ENCODE peak calls at places on chromosome 17, in eight cellular contexts. X is tibial artery, P is PC-9, J is thoracic aorta, V is IMR-90, Y is upper lobe of left lung, E is neural progenitor cell, F is psoas muscle. B is an unnamed sample.
A peak's percentile ranks its signal among the peaks of the same experiment; 100 is the strongest.

GRCh38 chr17:38894276-38894675 is 24.4 kb downstream of the LASP1 start:
- DNase-seq in X (no peak), P (no peak), J (no peak), V (no peak), Y (no peak), E (no peak), F (no peak), B (no peak)

GRCh38 chr17:13230350-13230900 is 212.6 kb upstream of the ELAC2 start:
- DNase-seq in X (no peak), P (no peak), J (no peak), V (no peak), Y (no peak), E (no peak), F (no peak), B (no peak)

GRCh38 chr17:48577946-48578615 is at the start of gene HOXB4:
- DNase-seq in X (no peak), P (no peak), J (peak; percentile 64), V (peak; percentile 88), Y (peak; percentile 95), E (peak; percentile 74), F (peak; percentile 80), B (peak; percentile 98)

GRCh38 chr17:70239391-70239826 is 70.1 kb downstream of the KCNJ2 start:
- DNase-seq in X (no peak), P (no peak), J (no peak), V (no peak), Y (no peak), E (no peak), F (no peak), B (no peak)

GRCh38 chr17:77736207-77736600 is 222.3 kb upstream of the TNRC6C start:
- DNase-seq in X (peak; percentile 80), P (no peak), J (no peak), V (no peak), Y (peak; percentile 65), E (peak; percentile 38), F (no peak), B (peak; percentile 82)

GRCh38 chr17:46027326-46028325 is 28.6 kb downstream of the STH start:
- DNase-seq in X (no peak), P (no peak), J (no peak), V (no peak), Y (no peak), E (no peak), F (no peak), B (no peak)

GRCh38 chr17:35666967-35667552 is 64.4 kb upstream of the RASL10B start:
- DNase-seq in X (no peak), P (no peak), J (no peak), V (peak; percentile 42), Y (no peak), E (no peak), F (no peak), B (no peak)

GRCh38 chr17:9052921-9053320 is 31.6 kb downstream of the NTN1 start:
- DNase-seq in X (no peak), P (no peak), J (no peak), V (no peak), Y (no peak), E (no peak), F (no peak), B (no peak)

GRCh38 chr17:15510361-15510760 is 42.9 kb upstream of the CDRT4 start:
- DNase-seq in X (no peak), P (no peak), J (peak; percentile 28), V (peak; percentile 83), Y (no peak), E (no peak), F (no peak), B (no peak)

GRCh38 chr17:72510454-72511016 is 389.7 kb downstream of the SOX9 start:
- DNase-seq in X (no peak), P (no peak), J (no peak), V (peak; percentile 27), Y (no peak), E (no peak), F (no peak), B (no peak)

GRCh38 chr17:47251421-47251940 is 2.1 kb upstream of the ITGB3 start:
- DNase-seq in X (no peak), P (no peak), J (no peak), V (no peak), Y (no peak), E (no peak), F (no peak), B (no peak)

GRCh38 chr17:50255766-50256480 is 18.3 kb upstream of the TMEM92 start:
- DNase-seq in X (no peak), P (no peak), J (no peak), V (no peak), Y (no peak), E (no peak), F (no peak), B (no peak)

GRCh38 chr17:74024871-74025531 is 178.5 kb upstream of the RPL38 start:
- DNase-seq in X (no peak), P (no peak), J (no peak), V (no peak), Y (no peak), E (peak; percentile 76), F (no peak), B (no peak)

GRCh38 chr17:35052240-35052608 is 11.3 kb downstream of the RFFL start:
- DNase-seq in X (no peak), P (no peak), J (no peak), V (peak; percentile 77), Y (no peak), E (no peak), F (no peak), B (no peak)

GRCh38 chr17:49993423-49994037 is 1.5 kb downstream of the DLX3 start:
- DNase-seq in X (peak; percentile 64), P (no peak), J (no peak), V (no peak), Y (peak; percentile 88), E (peak; percentile 76), F (no peak), B (no peak)

GRCh38 chr17:67867591-67867990 is 42.3 kb downstream of the BPTF start:
- DNase-seq in X (no peak), P (no peak), J (no peak), V (no peak), Y (no peak), E (no peak), F (no peak), B (no peak)

GRCh38 chr17:49873466-49873865 is 25.6 kb upstream of the TAC4 start:
- DNase-seq in X (no peak), P (no peak), J (no peak), V (no peak), Y (no peak), E (no peak), F (no peak), B (no peak)

GRCh38 chr17:7716901-7717755 is at the start of gene DNAH2:
- DNase-seq in X (peak; percentile 82), P (peak; percentile 71), J (peak; percentile 16), V (peak; percentile 90), Y (peak; percentile 94), E (peak; percentile 98), F (peak; percentile 66), B (no peak)

GRCh38 chr17:3558603-3559269 is 1.1 kb upstream of the TRPV3 start:
- DNase-seq in X (no peak), P (peak; percentile 57), J (no peak), V (peak; percentile 92), Y (peak; percentile 86), E (no peak), F (no peak), B (no peak)

GRCh38 chr17:80895366-80895765 is 96.3 kb upstream of the CHMP6 start:
- DNase-seq in X (no peak), P (no peak), J (no peak), V (no peak), Y (no peak), E (no peak), F (no peak), B (no peak)
- TF ChIP-seq CTCF in X (no peak), P (no peak), J (no peak), V (no peak), Y (no peak), E (no peak), F (no peak), B (no peak)

DNA sequence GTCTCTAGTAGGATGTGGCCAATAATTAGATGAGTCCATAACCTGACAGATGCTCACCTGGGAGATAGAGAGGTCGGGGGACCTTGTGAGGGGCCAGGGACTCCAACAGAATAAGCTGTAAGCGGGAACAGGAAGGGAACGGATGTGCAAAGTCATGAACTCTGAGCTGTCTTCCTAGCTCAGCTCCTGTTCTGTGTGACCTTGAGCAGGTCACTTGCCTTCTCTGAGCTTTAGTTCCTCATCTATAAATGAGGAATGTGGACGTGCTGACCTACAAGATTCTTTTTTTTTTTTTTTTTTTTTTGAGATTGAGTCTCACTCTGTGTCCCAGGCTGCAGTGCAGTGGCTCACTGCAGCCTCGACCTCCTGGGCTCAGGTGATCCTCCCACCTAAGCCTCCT is 58.9 kb downstream of the AKAP1 start:
- DNase-seq in X (no peak), P (no peak), J (no peak), V (no peak), Y (no peak), E (no peak), F (no peak), B (no peak)
- H3K27ac ChIP-seq in X (no peak overlapping the region), P (no peak overlapping the region), J (no peak overlapping the region), V (no peak overlapping the region), Y (no peak overlapping the region), E (no peak overlapping the region), F (no peak overlapping the region), B (no peak overlapping the region)

DNA sequence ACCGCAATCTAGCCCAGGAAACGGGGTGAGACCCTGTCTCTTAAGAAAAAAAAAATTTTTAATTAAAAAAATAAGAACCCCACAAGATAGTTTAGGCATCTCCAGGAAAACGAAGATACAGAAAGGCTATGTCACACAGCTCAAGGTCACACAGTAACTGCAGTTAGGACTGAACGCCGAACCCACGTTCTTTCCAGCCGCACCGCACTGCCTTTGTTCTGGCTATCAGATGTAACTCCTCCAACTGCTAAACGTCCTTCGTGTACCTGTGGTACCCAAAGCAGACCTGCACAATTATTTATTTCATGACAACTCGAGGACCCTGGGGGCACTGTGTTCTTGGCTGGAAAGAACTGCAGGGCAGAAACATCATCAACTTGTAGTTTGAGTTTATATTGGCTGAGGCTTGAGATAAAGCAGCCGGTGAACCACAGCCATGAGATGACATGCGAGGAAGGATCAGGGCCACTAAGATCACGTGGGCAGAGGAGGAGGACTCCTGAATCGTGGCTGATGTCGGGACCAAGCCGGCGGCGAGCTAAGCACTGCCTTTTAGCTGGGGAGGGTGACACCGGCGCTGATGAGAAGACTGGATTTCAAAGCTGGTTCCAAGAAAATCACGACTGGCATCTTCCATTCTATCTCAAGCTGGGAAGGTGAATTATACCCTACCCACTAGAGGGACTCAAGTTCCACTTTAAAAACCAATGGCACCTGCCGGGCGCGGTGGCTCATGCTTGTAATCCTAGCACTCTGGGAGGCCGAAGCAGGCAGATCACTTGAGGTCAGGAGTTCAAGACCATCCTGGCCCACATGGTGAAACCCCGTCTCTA is 20.7 kb upstream of the MNT start:
- DNase-seq in X (no peak), P (no peak), J (no peak), V (peak; percentile 50), Y (no peak), E (peak; percentile 35), F (no peak), B (no peak)
- TF ChIP-seq CTCF in X (no peak), P (peak; percentile 41), J (no peak), V (peak; percentile 42), Y (no peak), E (peak; percentile 35), F (peak; percentile 38), B (peak; percentile 16)

DNA sequence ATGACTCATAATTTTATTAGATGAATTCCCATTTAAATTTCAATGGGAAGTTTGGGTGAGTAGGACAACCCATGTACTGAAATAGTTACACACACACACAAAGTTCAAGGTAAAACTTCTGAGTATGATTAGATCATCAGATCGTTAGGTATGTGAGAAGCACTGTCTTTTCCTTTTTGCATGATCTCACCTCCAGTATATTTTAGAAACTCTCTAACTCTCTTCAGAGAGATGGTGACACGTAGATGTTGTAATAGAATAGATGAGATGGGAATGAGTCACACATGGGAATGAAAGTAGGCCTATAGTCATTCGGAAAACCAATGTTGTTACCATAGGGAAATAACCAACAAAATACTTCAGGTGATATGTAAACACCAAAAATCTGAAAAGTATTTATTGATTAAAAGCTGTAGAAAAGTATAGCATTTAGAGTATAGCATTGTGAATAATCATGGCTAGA is 22.2 kb downstream of the KRT23 start:
- DNase-seq in X (no peak), P (peak; percentile 99), J (no peak), V (peak; percentile 98), Y (no peak), E (no peak), F (no peak), B (no peak)
- H3K27ac ChIP-seq in X (no peak overlapping the region), P (peak overlapping the region; percentile 99), J (no peak overlapping the region), V (no peak overlapping the region), Y (no peak overlapping the region), E (no peak overlapping the region), F (peak overlapping the region; percentile 39), B (no peak overlapping the region)